ENCODE peak calls at places on chromosomes 3 and 15, in eight cellular contexts. C is RWPE2; Z is CD4-positive, CD25-positive, alpha-beta regulatory T cell; V is naive thymus-derived CD4-positive, alpha-beta T cell; H is heart left ventricle; N is body of pancreas; O is A549; L is PC-3. G is an unnamed sample.
A peak's percentile ranks its signal among the peaks of the same experiment; 100 is the strongest.

GRCh38 chr15:52514482-52514881 is 14.2 kb downstream of the MYO5A start:
- ATAC-seq in C (peak; percentile 46), Z (no peak), V (no peak), H (no peak), N (no peak), O (no peak), L (no peak), G (no peak)

GRCh38 chr15:71362987-71363968 is 248.0 kb downstream of the THSD4 start:
- ATAC-seq in C (no peak), Z (no peak), V (no peak), H (no peak), N (no peak), O (no peak), L (no peak), G (no peak)

GRCh38 chr3:58047806-58048205 is 39.6 kb downstream of the FLNB start:
- ATAC-seq in C (no peak), Z (no peak), V (no peak), H (no peak), N (no peak), O (no peak), L (no peak), G (peak; percentile 65)

GRCh38 chr3:72100062-72100511 is 315.1 kb upstream of the PROK2 start:
- ATAC-seq in C (no peak), Z (no peak), V (peak; percentile 11), H (peak; percentile 41), N (no peak), O (no peak), L (no peak), G (no peak)

GRCh38 chr15:94081829-94082228 is 149.5 kb upstream of the MCTP2 start:
- ATAC-seq in C (no peak), Z (no peak), V (no peak), H (no peak), N (no peak), O (no peak), L (no peak), G (no peak)

GRCh38 chr3:34256791-34257190 is 458.4 kb downstream of the PDCD6IP start:
- ATAC-seq in C (no peak), Z (no peak), V (no peak), H (no peak), N (no peak), O (no peak), L (no peak), G (no peak)

GRCh38 chr3:43062040-43062555 is 43.8 kb downstream of the POMGNT2 start:
- ATAC-seq in C (no peak), Z (no peak), V (no peak), H (no peak), N (no peak), O (no peak), L (no peak), G (no peak)

GRCh38 chr3:113677745-113678144 is 18.7 kb downstream of the USF3 start:
- ATAC-seq in C (no peak), Z (no peak), V (no peak), H (no peak), N (no peak), O (no peak), L (no peak), G (no peak)

GRCh38 chr15:66692808-66693596 is 9.0 kb upstream of the SMAD6 start:
- ATAC-seq in C (peak; percentile 38), Z (peak; percentile 79), V (peak; percentile 72), H (no peak), N (no peak), O (no peak), L (no peak), G (no peak)

GRCh38 chr3:102737353-102737752 is 302.5 kb downstream of the ZPLD1 start:
- ATAC-seq in C (no peak), Z (no peak), V (no peak), H (no peak), N (no peak), O (no peak), L (no peak), G (no peak)

GRCh38 chr3:4829031-4829394 is 150.2 kb upstream of the BHLHE40 start:
- ATAC-seq in C (no peak), Z (peak; percentile 23), V (no peak), H (no peak), N (no peak), O (no peak), L (peak; percentile 70), G (no peak)

GRCh38 chr3:4825572-4826236 is 153.5 kb upstream of the BHLHE40 start:
- ATAC-seq in C (peak; percentile 71), Z (peak; percentile 21), V (peak; percentile 29), H (peak; percentile 63), N (peak; percentile 38), O (peak; percentile 82), L (no peak), G (peak; percentile 26)

GRCh38 chr3:4828279-4829030 is 150.8 kb upstream of the BHLHE40 start:
- ATAC-seq in C (no peak), Z (no peak), V (no peak), H (no peak), N (no peak), O (no peak), L (no peak), G (peak; percentile 69)

GRCh38 chr3:4826237-4827100 is 152.8 kb upstream of the BHLHE40 start:
- ATAC-seq in C (peak; percentile 8), Z (no peak), V (no peak), H (peak; percentile 89), N (peak; percentile 84), O (peak; percentile 47), L (no peak), G (peak; percentile 80)

GRCh38 chr3:4827767-4828166 is 151.5 kb upstream of the BHLHE40 start:
- ATAC-seq in C (no peak), Z (no peak), V (no peak), H (no peak), N (no peak), O (no peak), L (no peak), G (no peak)
- H3K4me1 ChIP-seq in C (peaks cover 55% of the 10 kb centered on the region), Z (peaks cover 70% of the 10 kb centered on the region), V (peaks cover 86% of the 10 kb centered on the region), H (peaks cover 22% of the 10 kb centered on the region), N (peaks cover 24% of the 10 kb centered on the region), O (peaks cover 82% of the 10 kb centered on the region), L (peaks cover 57% of the 10 kb centered on the region), G (peaks cover 42% of the 10 kb centered on the region)

GRCh38 chr3:187734841-187735240 is 10.4 kb downstream of the BCL6 start:
- ATAC-seq in C (no peak), Z (no peak), V (no peak), H (no peak), N (no peak), O (no peak), L (no peak), G (no peak)
- H3K4me1 ChIP-seq in C (peaks cover 15% of the 10 kb centered on the region), Z (peaks cover 28% of the 10 kb centered on the region), V (no peaks in the 10 kb centered on the region), H (peaks cover 24% of the 10 kb centered on the region), N (peaks cover 25% of the 10 kb centered on the region), O (peaks cover 19% of the 10 kb centered on the region), L (peaks cover 18% of the 10 kb centered on the region), G (peaks cover 4% of the 10 kb centered on the region)

DNA sequence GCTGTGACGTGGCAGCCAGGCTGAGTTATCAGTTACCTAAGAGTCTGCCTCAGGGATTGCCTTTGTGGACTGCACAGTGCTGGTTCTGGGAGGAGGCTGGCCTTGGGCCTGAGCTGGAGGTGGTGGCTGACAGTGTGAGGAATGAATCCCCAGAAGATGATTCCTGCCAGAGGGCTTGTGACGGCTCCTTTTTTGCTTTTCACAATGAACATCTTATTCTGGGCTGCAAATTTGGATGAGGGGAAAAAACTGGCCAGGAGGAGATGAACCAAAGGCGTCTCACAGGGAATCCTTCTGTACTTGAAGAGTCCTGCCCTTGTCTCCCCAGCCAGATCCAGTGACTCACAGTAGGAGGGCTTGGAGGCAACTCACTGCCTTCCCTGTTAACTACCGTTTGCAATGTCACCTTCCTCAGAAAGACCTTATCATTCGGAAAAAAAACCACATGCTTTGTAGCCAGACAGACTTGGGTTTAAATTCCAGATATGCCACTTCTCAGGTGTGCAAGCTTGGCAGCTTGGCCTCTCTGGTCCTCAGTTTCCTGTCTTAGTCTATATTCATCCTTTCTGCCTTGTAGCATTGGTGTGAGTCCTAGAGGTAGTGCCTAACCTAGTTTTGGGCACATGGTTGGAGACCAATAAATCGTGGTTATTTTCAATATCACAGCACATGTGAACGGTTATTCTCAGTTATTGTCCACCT is 19.1 kb downstream of the ST6GAL1 start:
- ATAC-seq in C (peak; percentile 71), Z (no peak), V (no peak), H (peak; percentile 64), N (no peak), O (no peak), L (no peak), G (no peak)
- H3K4me1 ChIP-seq in C (no peaks in the 10 kb centered on the region), Z (peaks cover 25% of the 10 kb centered on the region), V (peaks cover 13% of the 10 kb centered on the region), H (peaks cover 33% of the 10 kb centered on the region), N (peaks cover 11% of the 10 kb centered on the region), O (no peaks in the 10 kb centered on the region), L (no peaks in the 10 kb centered on the region), G (no peaks in the 10 kb centered on the region)

GRCh38 chr3:55166577-55167555 is 239.0 kb upstream of the LRTM1 start:
- ATAC-seq in C (no peak), Z (no peak), V (no peak), H (no peak), N (no peak), O (no peak), L (no peak), G (no peak)
- H3K4me1 ChIP-seq in C (no peaks in the 10 kb centered on the region), Z (no peaks in the 10 kb centered on the region), V (no peaks in the 10 kb centered on the region), H (no peaks in the 10 kb centered on the region), N (no peaks in the 10 kb centered on the region), O (no peaks in the 10 kb centered on the region), L (peaks cover 18% of the 10 kb centered on the region), G (no peaks in the 10 kb centered on the region)

GRCh38 chr3:127531821-127532220 is 58.7 kb downstream of the TPRA1 start:
- ATAC-seq in C (no peak), Z (no peak), V (no peak), H (no peak), N (no peak), O (no peak), L (no peak), G (no peak)
- H3K4me1 ChIP-seq in C (no peaks in the 10 kb centered on the region), Z (no peaks in the 10 kb centered on the region), V (no peaks in the 10 kb centered on the region), H (no peaks in the 10 kb centered on the region), N (no peaks in the 10 kb centered on the region), O (no peaks in the 10 kb centered on the region), L (no peaks in the 10 kb centered on the region), G (no peaks in the 10 kb centered on the region)

G was measured in gastroesophageal sphincter.